ENCODE peak calls at places on chromosomes 11 and 22, in five cellular contexts. T, R, F, C and P are unnamed samples.

GRCh38 chr11:45803981-45804805 is 756 bp upstream of the SLC35C1 start:
- DNase-seq in C (peak), T (peak), F (peak), R (peak), P (peak)

GRCh38 chr11:82505384-82505783 is 228.3 kb downstream of the FAM181B start:
- DNase-seq in R (no peak), F (no peak), C (no peak), T (no peak), P (no peak)

GRCh38 chr11:18321622-18321990 is 334 bp downstream of the HPS5 start:
- DNase-seq in T (no peak), R (no peak), F (no peak), C (no peak), P (peak)

GRCh38 chr11:72781063-72781312 is 12.9 kb downstream of the STARD10 start:
- DNase-seq in C (no peak), T (no peak), F (no peak), R (no peak), P (no peak)

GRCh38 chr22:41341990-41342389 is 39.8 kb upstream of the TEF start:
- DNase-seq in C (no peak), F (no peak), T (no peak), R (no peak), P (peak)

GRCh38 chr22:35409783-35410662 is 10.1 kb downstream of the MCM5 start:
- DNase-seq in F (no peak), T (peak), C (no peak), R (no peak), P (no peak)

GRCh38 chr11:68347345-68347744 is 35.0 kb downstream of the LRP5 start:
- DNase-seq in C (no peak), R (no peak), T (no peak), F (no peak), P (no peak)

GRCh38 chr11:9462806-9463537 is 2.2 kb downstream of the ZNF143 start:
- DNase-seq in F (no peak), T (no peak), R (no peak), C (no peak), P (peak)

GRCh38 chr11:77471520-77472234 is 2.2 kb downstream of the PAK1 start:
- DNase-seq in C (no peak), F (no peak), T (no peak), R (no peak), P (peak)

GRCh38 chr11:65482306-65482850 is 16.5 kb upstream of the MALAT1 start:
- DNase-seq in R (no peak), C (no peak), F (no peak), T (no peak), P (no peak)

GRCh38 chr22:50201191-50202129 is 649 bp downstream of the SELENOO start:
- DNase-seq in C (no peak), F (no peak), T (no peak), R (no peak), P (no peak)

GRCh38 chr11:68150029-68150428 is 28.8 kb upstream of the CHKA start:
- DNase-seq in F (no peak), C (no peak), T (peak), R (no peak), P (peak)

GRCh38 chr22:43891360-43892182 is at the start of gene PNPLA5:
- DNase-seq in T (no peak), F (no peak), R (no peak), C (no peak), P (peak)